ENCODE peak calls at places on chromosomes 2 and 18, in four cellular contexts. One of them, this sample, is unnamed.

GRCh38 chr18:49066977-49067556 is 116.3 kb upstream of the SMAD7 start:
- DNase-seq in transverse colon: no peak
- DNase-seq in WERI-Rb-1: no peak
- DNase-seq in astrocyte of the spinal cord: no peak
- DNase-seq in this sample: no peak

GRCh38 chr2:48607307-48608014 is 10.2 kb upstream of the GTF2A1L start:
- DNase-seq in transverse colon: no peak
- DNase-seq in WERI-Rb-1: no peak
- DNase-seq in astrocyte of the spinal cord: peak; percentile 19
- DNase-seq in this sample: no peak

GRCh38 chr2:60318544-60318943 is 234.9 kb downstream of the BCL11A start:
- DNase-seq in transverse colon: no peak
- DNase-seq in WERI-Rb-1: no peak
- DNase-seq in astrocyte of the spinal cord: no peak
- DNase-seq in this sample: peak; percentile 50

GRCh38 chr2:134218928-134219707 is 34.8 kb upstream of the MGAT5 start:
- DNase-seq in transverse colon: peak; percentile 45
- DNase-seq in WERI-Rb-1: no peak
- DNase-seq in astrocyte of the spinal cord: no peak
- DNase-seq in this sample: no peak

GRCh38 chr2:210626849-210627248 is 70.5 kb downstream of the CPS1 start:
- DNase-seq in transverse colon: no peak
- DNase-seq in WERI-Rb-1: no peak
- DNase-seq in astrocyte of the spinal cord: peak; percentile 23
- DNase-seq in this sample: no peak

GRCh38 chr2:121294881-121295840 is 10.2 kb upstream of the TFCP2L1 start:
- DNase-seq in transverse colon: no peak
- DNase-seq in WERI-Rb-1: no peak
- DNase-seq in astrocyte of the spinal cord: no peak
- DNase-seq in this sample: no peak

GRCh38 chr2:42878581-42878980 is 86.2 kb upstream of the HAAO start:
- DNase-seq in transverse colon: no peak
- DNase-seq in WERI-Rb-1: no peak
- DNase-seq in astrocyte of the spinal cord: no peak
- DNase-seq in this sample: no peak

GRCh38 chr2:197827618-197828017 is 23.2 kb downstream of the PLCL1 start:
- DNase-seq in transverse colon: no peak
- DNase-seq in WERI-Rb-1: no peak
- DNase-seq in astrocyte of the spinal cord: no peak
- DNase-seq in this sample: no peak

GRCh38 chr2:14872779-14873325 is 240.3 kb downstream of the LRATD1 start:
- DNase-seq in transverse colon: no peak
- DNase-seq in WERI-Rb-1: no peak
- DNase-seq in astrocyte of the spinal cord: no peak
- DNase-seq in this sample: no peak

GRCh38 chr18:57929922-57930321 is 114.1 kb upstream of the NEDD4L start:
- DNase-seq in transverse colon: no peak
- DNase-seq in WERI-Rb-1: no peak
- DNase-seq in astrocyte of the spinal cord: no peak
- DNase-seq in this sample: no peak

GRCh38 chr2:239329284-239329971 is 71.4 kb downstream of the HDAC4 start:
- DNase-seq in transverse colon: peak; percentile 65
- DNase-seq in WERI-Rb-1: no peak
- DNase-seq in astrocyte of the spinal cord: no peak
- DNase-seq in this sample: no peak

GRCh38 chr2:28270456-28271146 is 122.1 kb upstream of the FOSL2 start:
- DNase-seq in transverse colon: no peak
- DNase-seq in WERI-Rb-1: no peak
- DNase-seq in astrocyte of the spinal cord: no peak
- DNase-seq in this sample: no peak

GRCh38 chr2:28273751-28274150 is 118.9 kb upstream of the FOSL2 start:
- DNase-seq in transverse colon: peak; percentile 60
- DNase-seq in WERI-Rb-1: no peak
- DNase-seq in astrocyte of the spinal cord: no peak
- DNase-seq in this sample: no peak

GRCh38 chr2:28269019-28269784 is 123.5 kb upstream of the FOSL2 start:
- DNase-seq in transverse colon: peak; percentile 74
- DNase-seq in WERI-Rb-1: no peak
- DNase-seq in astrocyte of the spinal cord: peak; percentile 53
- DNase-seq in this sample: no peak

GRCh38 chr2:28271914-28272240 is 120.8 kb upstream of the FOSL2 start:
- DNase-seq in transverse colon: no peak
- DNase-seq in WERI-Rb-1: no peak
- DNase-seq in astrocyte of the spinal cord: no peak
- DNase-seq in this sample: no peak

GRCh38 chr2:28271231-28271913 is 121.3 kb upstream of the FOSL2 start:
- DNase-seq in transverse colon: no peak
- DNase-seq in WERI-Rb-1: no peak
- DNase-seq in astrocyte of the spinal cord: no peak
- DNase-seq in this sample: no peak
- H3K4me3 ChIP-seq in transverse colon: no peak overlapping the region
- H3K4me3 ChIP-seq in WERI-Rb-1: no peak overlapping the region
- H3K4me3 ChIP-seq in astrocyte of the spinal cord: no peak overlapping the region
- H3K4me3 ChIP-seq in this sample: no peak overlapping the region

GRCh38 chr2:70300771-70301343 is 1.0 kb downstream of the FAM136A start:
- DNase-seq in transverse colon: no peak
- DNase-seq in WERI-Rb-1: no peak
- DNase-seq in astrocyte of the spinal cord: no peak
- DNase-seq in this sample: no peak
- H3K4me3 ChIP-seq in transverse colon: peak overlapping the region; percentile 94
- H3K4me3 ChIP-seq in WERI-Rb-1: peak overlapping the region; percentile 57
- H3K4me3 ChIP-seq in astrocyte of the spinal cord: peak overlapping the region; percentile 59
- H3K4me3 ChIP-seq in this sample: peak overlapping the region; percentile 87

DNA sequence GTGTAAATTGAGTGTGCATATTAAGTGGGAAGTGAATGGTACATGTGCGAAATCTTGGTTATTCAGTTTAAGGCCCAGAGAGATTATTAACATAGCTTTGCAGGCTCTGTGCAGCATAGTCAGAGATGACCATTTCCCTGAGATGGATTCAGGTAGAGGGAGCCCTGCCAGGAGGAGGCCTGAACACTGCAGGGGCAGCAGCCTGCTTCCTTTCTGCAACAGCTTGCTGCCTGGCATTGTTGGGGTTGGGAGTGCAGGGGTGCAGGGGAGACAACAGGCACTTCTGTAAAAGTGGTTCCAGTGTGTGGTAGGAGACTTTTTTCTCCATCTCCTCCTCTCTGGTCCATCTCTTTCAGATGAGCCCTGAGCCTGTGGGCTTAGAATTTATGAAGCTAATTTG is 100.2 kb upstream of the OSR1 start:
- DNase-seq in transverse colon: no peak
- DNase-seq in WERI-Rb-1: no peak
- DNase-seq in astrocyte of the spinal cord: no peak
- DNase-seq in this sample: no peak
- H3K4me3 ChIP-seq in transverse colon: no peak overlapping the region
- H3K4me3 ChIP-seq in WERI-Rb-1: no peak overlapping the region
- H3K4me3 ChIP-seq in astrocyte of the spinal cord: no peak overlapping the region
- H3K4me3 ChIP-seq in this sample: no peak overlapping the region

GRCh38 chr2:240818293-240818542 is 1.8 kb downstream of the KIF1A start:
- DNase-seq in transverse colon: no peak
- DNase-seq in WERI-Rb-1: no peak
- DNase-seq in astrocyte of the spinal cord: no peak
- DNase-seq in this sample: no peak

GRCh38 chr2:240819404-240820013 is 510 bp downstream of the KIF1A start:
- DNase-seq in transverse colon: no peak
- DNase-seq in WERI-Rb-1: peak; percentile 42
- DNase-seq in astrocyte of the spinal cord: no peak
- DNase-seq in this sample: peak; percentile 71

GRCh38 chr2:240820014-240820606 is at the start of gene KIF1A:
- DNase-seq in transverse colon: no peak
- DNase-seq in WERI-Rb-1: peak; percentile 94
- DNase-seq in astrocyte of the spinal cord: no peak
- DNase-seq in this sample: peak; percentile 90

GRCh38 chr2:240817496-240818292 is 2.3 kb downstream of the KIF1A start:
- DNase-seq in transverse colon: no peak
- DNase-seq in WERI-Rb-1: no peak
- DNase-seq in astrocyte of the spinal cord: no peak
- DNase-seq in this sample: no peak

GRCh38 chr2:240818543-240819403 is 1.2 kb downstream of the KIF1A start:
- DNase-seq in transverse colon: no peak
- DNase-seq in WERI-Rb-1: peak; percentile 50
- DNase-seq in astrocyte of the spinal cord: no peak
- DNase-seq in this sample: peak; percentile 79
- H3K4me3 ChIP-seq in transverse colon: no peak overlapping the region
- H3K4me3 ChIP-seq in WERI-Rb-1: peak overlapping the region; percentile 73
- H3K4me3 ChIP-seq in astrocyte of the spinal cord: no peak overlapping the region
- H3K4me3 ChIP-seq in this sample: peak overlapping the region; percentile 97

GRCh38 chr2:190444954-190445353 is 36.8 kb downstream of the MFSD6 start:
- DNase-seq in transverse colon: no peak
- DNase-seq in WERI-Rb-1: no peak
- DNase-seq in astrocyte of the spinal cord: no peak
- DNase-seq in this sample: no peak

GRCh38 chr2:190447766-190448165 is 39.6 kb downstream of the MFSD6 start:
- DNase-seq in transverse colon: no peak
- DNase-seq in WERI-Rb-1: no peak
- DNase-seq in astrocyte of the spinal cord: no peak
- DNase-seq in this sample: no peak

GRCh38 chr2:190449925-190450324 is 41.8 kb downstream of the MFSD6 start:
- DNase-seq in transverse colon: no peak
- DNase-seq in WERI-Rb-1: no peak
- DNase-seq in astrocyte of the spinal cord: no peak
- DNase-seq in this sample: no peak

GRCh38 chr2:190446193-190446592 is 38.0 kb downstream of the MFSD6 start:
- DNase-seq in transverse colon: no peak
- DNase-seq in WERI-Rb-1: no peak
- DNase-seq in astrocyte of the spinal cord: no peak
- DNase-seq in this sample: no peak

DNA sequence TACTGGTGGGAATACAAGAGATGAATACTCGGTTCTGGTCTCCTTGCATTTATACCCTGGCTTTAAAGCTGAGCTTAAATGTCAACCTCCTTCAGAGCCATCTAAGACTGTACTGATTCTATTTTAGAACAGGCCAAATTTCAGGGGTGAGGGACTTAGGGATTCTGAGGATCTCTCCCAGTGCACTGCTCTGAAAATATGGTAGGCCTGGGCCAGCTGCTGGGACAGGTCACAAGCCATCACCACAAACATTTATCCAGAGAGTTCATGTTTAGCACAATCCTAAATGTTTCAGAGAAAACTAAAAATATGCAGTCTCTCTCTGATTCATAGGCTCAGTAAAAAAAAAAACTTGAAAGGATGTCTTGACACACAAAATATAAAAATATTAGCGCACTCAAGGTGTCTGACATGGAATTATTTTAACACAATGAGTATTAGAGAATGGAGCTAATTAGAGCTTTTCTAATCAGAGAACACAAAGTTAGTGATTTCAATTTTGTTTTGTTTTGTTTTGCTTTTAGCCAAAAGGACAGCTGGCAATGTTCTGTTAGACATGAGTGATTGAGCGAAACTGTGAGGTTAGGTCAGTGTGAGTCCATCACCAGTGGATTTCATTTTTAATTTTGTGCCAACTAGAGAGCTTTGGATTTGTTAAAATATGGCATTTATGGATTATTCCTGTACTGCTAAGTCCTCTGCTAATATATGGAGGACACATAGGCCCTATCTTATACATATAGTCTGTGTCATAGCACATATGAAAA is 38.8 kb downstream of the MFSD6 start:
- DNase-seq in transverse colon: no peak
- DNase-seq in WERI-Rb-1: no peak
- DNase-seq in astrocyte of the spinal cord: no peak
- DNase-seq in this sample: no peak
- H3K4me3 ChIP-seq in transverse colon: no peak overlapping the region
- H3K4me3 ChIP-seq in WERI-Rb-1: no peak overlapping the region
- H3K4me3 ChIP-seq in astrocyte of the spinal cord: no peak overlapping the region
- H3K4me3 ChIP-seq in this sample: no peak overlapping the region

GRCh38 chr2:234998404-234999211 is 46.8 kb downstream of the SH3BP4 start:
- DNase-seq in transverse colon: no peak
- DNase-seq in WERI-Rb-1: peak; percentile 77
- DNase-seq in astrocyte of the spinal cord: no peak
- DNase-seq in this sample: peak; percentile 69
- H3K4me3 ChIP-seq in transverse colon: no peak overlapping the region
- H3K4me3 ChIP-seq in WERI-Rb-1: no peak overlapping the region
- H3K4me3 ChIP-seq in astrocyte of the spinal cord: no peak overlapping the region
- H3K4me3 ChIP-seq in this sample: no peak overlapping the region